ENCODE peak calls at places on chromosomes 13 and 19, in seven cellular contexts. H is activated CD4-positive, alpha-beta T cell treated with anti-CD3 and anti-CD28 coated beads, Interleukin-2, amount 50 U/mL, for 48 hours; T is psoas muscle; Z is EL; Q is NCI-H2081; W is adrenal gland; C is Caco-2. L is an unnamed sample.

GRCh38 chr13:98951266-98951665 is 26.6 kb downstream of the DOCK9 start:
- DNase-seq in H (no peak), T (no peak), Z (no peak), Q (no peak), W (no peak), C (no peak), L (no peak)

GRCh38 chr13:109592776-109593175 is 193.6 kb downstream of the IRS2 start:
- DNase-seq in H (no peak), T (no peak), Z (no peak), Q (no peak), W (no peak), C (peak; percentile 40), L (no peak)

GRCh38 chr13:64849174-64849573 is 2381.0 kb downstream of the PCDH9 start:
- DNase-seq in H (no peak), T (no peak), Z (no peak), Q (no peak), W (no peak), C (peak; percentile 70), L (no peak)

GRCh38 chr13:19863323-19864017 is at the start of gene ZMYM5:
- DNase-seq in H (peak; percentile 96), T (peak; percentile 100), Z (peak; percentile 99), Q (peak; percentile 97), W (peak; percentile 99), C (peak; percentile 99), L (peak; percentile 100)

GRCh38 chr13:67131393-67131792 is 98.7 kb downstream of the PCDH9 start:
- DNase-seq in H (no peak), T (no peak), Z (no peak), Q (no peak), W (no peak), C (no peak), L (no peak)

GRCh38 chr19:1420590-1420989 is 13.2 kb downstream of the DAZAP1 start:
- DNase-seq in H (no peak), T (no peak), Z (no peak), Q (no peak), W (no peak), C (no peak), L (no peak)

GRCh38 chr19:54248016-54248601 is 5.5 kb upstream of the LILRA6 start:
- DNase-seq in H (peak; percentile 57), T (peak; percentile 64), Z (peak; percentile 45), Q (no peak), W (peak; percentile 45), C (no peak), L (no peak)

GRCh38 chr13:101736551-101736950 is 284.1 kb downstream of the ITGBL1 start:
- DNase-seq in H (no peak), T (no peak), Z (no peak), Q (peak; percentile 34), W (no peak), C (no peak), L (peak; percentile 62)

GRCh38 chr13:50014404-50014803 is 840 bp upstream of the KCNRG start:
- DNase-seq in H (no peak), T (no peak), Z (no peak), Q (no peak), W (no peak), C (no peak), L (no peak)

GRCh38 chr13:20721454-20722357 is 18.2 kb downstream of the IL17D start:
- DNase-seq in H (no peak), T (peak; percentile 82), Z (peak; percentile 82), Q (no peak), W (peak; percentile 77), C (no peak), L (peak; percentile 65)

GRCh38 chr13:25963681-25964080 is 88.1 kb downstream of the SHISA2 start:
- DNase-seq in H (no peak), T (no peak), Z (peak; percentile 13), Q (peak; percentile 68), W (no peak), C (no peak), L (peak; percentile 41)

L was measured in epithelial cell of esophagus.